ENCODE peak calls at places on chromosomes 4 and X, in nine cellular contexts. U is hepatocyte, V is fibroblast of lung, X is colonic mucosa, L is esophagus muscularis mucosa, A is cardiac muscle cell, F is A673, K is thoracic aorta, P is kidney epithelial cell. J is an unnamed sample. For H3K36me3, the result is how much of the 10 kb centered on the place peaks cover.

GRCh38 chr4:175671491-175671934 is 140.6 kb downstream of the GPM6A start:
- DNase-seq in P (no peak), U (peak), A (peak), X (no peak), F (peak), K (no peak), L (no peak), V (peak), J (no peak)

GRCh38 chrX:56797966-56798711 is 69.1 kb downstream of the NBDY start:
- DNase-seq in F (no peak), U (no peak), X (peak), K (no peak), V (peak), P (no peak), A (no peak), L (peak), J (peak)

GRCh38 chr4:151811403-151811802 is 50.6 kb upstream of the GATB start:
- DNase-seq in P (no peak), X (no peak), A (no peak), V (no peak), U (no peak), K (no peak), F (peak), L (no peak), J (no peak)

GRCh38 chrX:131725001-131725654 is 181.3 kb downstream of the OR13H1 start:
- DNase-seq in X (no peak), U (no peak), F (no peak), L (no peak), K (no peak), P (no peak), A (no peak), V (no peak), J (no peak)

GRCh38 chrX:111543212-111543762 is 31.8 kb downstream of the SERTM2 start:
- DNase-seq in K (no peak), F (no peak), V (no peak), L (no peak), U (no peak), X (no peak), A (peak), P (no peak), J (no peak)

GRCh38 chr4:2461246-2461960 is 7.5 kb upstream of the RNF4 start:
- DNase-seq in L (no peak), U (no peak), X (no peak), V (no peak), F (no peak), A (no peak), P (no peak), K (no peak), J (no peak)

GRCh38 chr4:136664988-136665387 is 867.3 kb downstream of the PCDH18 start:
- DNase-seq in L (no peak), K (no peak), U (no peak), A (no peak), V (peak), F (no peak), X (no peak), P (no peak), J (peak)

GRCh38 chrX:93868289-93868985 is 194.4 kb downstream of the FAM133A start:
- DNase-seq in V (no peak), X (no peak), K (no peak), A (no peak), U (no peak), L (no peak), P (no peak), F (no peak), J (no peak)

GRCh38 chr4:94488667-94489066 is 36.9 kb downstream of the PDLIM5 start:
- DNase-seq in U (no peak), A (no peak), V (peak), K (no peak), P (peak), X (no peak), F (no peak), L (no peak), J (peak)

GRCh38 chr4:1976416-1977352 is 32.1 kb downstream of the NELFA start:
- DNase-seq in F (no peak), L (no peak), A (no peak), U (no peak), V (no peak), X (no peak), K (no peak), P (no peak), J (no peak)

GRCh38 chr4:56261027-56261426 is 126.3 kb downstream of the AASDH start:
- DNase-seq in F (no peak), X (no peak), K (no peak), P (no peak), A (no peak), U (no peak), L (peak), V (no peak), J (no peak)

GRCh38 chr4:147085796-147086195 is 140.1 kb upstream of the TTC29 start:
- DNase-seq in A (no peak), P (no peak), L (no peak), X (no peak), F (no peak), U (no peak), V (no peak), K (no peak), J (no peak)

GRCh38 chr4:114400531-114400930 is 198.1 kb upstream of the UGT8 start:
- DNase-seq in A (no peak), F (no peak), K (no peak), P (peak), L (no peak), X (no peak), U (no peak), V (peak), J (peak)

GRCh38 chr4:150178161-150178560 is 99.9 kb downstream of the DCLK2 start:
- DNase-seq in P (no peak), K (no peak), V (peak), X (no peak), U (no peak), A (no peak), L (no peak), F (no peak), J (no peak)

DNA sequence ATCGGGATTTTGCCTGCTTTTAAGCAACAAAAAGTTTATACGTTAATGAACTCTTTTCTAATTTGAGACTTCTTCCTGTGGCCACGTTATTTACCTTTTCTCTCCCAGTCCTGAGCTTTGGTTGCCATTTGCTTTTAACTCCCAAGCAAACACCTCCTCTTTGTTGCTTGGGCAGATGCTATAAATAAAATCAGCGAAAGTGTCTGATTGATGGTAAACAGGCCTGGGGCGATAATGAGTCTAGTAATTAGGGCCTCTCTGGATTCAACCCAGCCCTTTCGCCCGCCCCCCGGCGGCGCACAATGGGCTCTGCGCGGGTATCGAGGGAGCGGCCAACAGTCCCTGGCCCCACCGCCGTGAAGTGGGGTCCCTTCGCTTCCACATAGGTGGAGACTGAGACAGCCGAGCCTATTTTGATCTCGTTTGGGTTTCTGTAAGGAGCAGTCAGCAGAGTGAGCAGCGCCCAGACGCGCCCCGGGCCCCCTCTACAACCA is 791 bp downstream of the CLGN start:
- DNase-seq in F (peak), U (peak), V (no peak), P (no peak), K (no peak), L (no peak), A (peak), X (no peak), J (no peak)
- TF ChIP-seq CTCF in F (peak), U (peak), V (peak), P (peak), K (no peak), L (no peak), A (no peak), X (no peak), J (no peak)

GRCh38 chrX:46573896-46574336 is 351 bp downstream of the CHST7 start:
- DNase-seq in U (peak), V (peak), X (peak), K (no peak), A (peak), P (no peak), L (no peak), F (peak), J (peak)

GRCh38 chrX:46575586-46575985 is 2.0 kb downstream of the CHST7 start:
- DNase-seq in P (no peak), A (no peak), V (no peak), L (no peak), F (no peak), U (no peak), K (no peak), X (no peak), J (no peak)

GRCh38 chrX:46574337-46574940 is 874 bp downstream of the CHST7 start:
- DNase-seq in P (no peak), L (no peak), V (peak), X (no peak), U (no peak), K (no peak), F (peak), A (no peak), J (no peak)

GRCh38 chrX:46575991-46576392 is 2.4 kb downstream of the CHST7 start:
- DNase-seq in K (no peak), L (no peak), X (peak), F (peak), U (no peak), A (no peak), P (no peak), V (peak), J (no peak)

GRCh38 chrX:46574941-46575381 is 1.4 kb downstream of the CHST7 start:
- DNase-seq in K (no peak), X (no peak), P (no peak), A (peak), L (no peak), V (peak), F (peak), U (peak), J (no peak)
- H3K4me3 ChIP-seq in K (peak), X (peak), P (peak), A (peak), L (peak), V (peak), F (peak), U (no peak), J (peak)

DNA sequence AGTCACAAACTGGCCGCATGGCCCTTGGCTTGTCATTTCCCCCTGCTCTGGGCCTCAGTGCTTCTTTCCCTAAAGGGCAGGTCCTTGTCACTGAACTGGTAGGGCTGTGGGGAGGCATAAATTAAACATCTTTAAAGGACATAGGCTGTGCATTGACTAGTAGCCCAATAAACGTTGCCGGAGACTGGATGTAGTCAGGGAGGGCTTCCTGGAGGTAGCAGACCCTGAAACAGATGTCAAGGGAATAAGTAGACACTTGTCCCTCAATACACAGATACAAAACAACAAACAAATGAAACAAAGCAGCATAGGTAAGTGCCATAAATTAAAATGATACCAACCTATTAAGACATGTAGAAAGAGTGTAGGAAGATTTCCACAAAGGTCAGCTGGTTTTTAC is 71.8 kb upstream of the PSAPL1 start:
- DNase-seq in A (no peak), P (no peak), K (no peak), U (no peak), F (no peak), X (no peak), L (no peak), V (no peak), J (no peak)
- H3K36me3 ChIP-seq in A (under half), P (under half), K (under half), U (under half), F (under half), X (under half), L (under half), V (under half), J (under half)

GRCh38 chr4:65242156-65242846 is 428.0 kb downstream of the EPHA5 start:
- DNase-seq in P (no peak), V (no peak), L (no peak), U (no peak), X (no peak), F (no peak), A (no peak), K (no peak), J (no peak)
- TF ChIP-seq CTCF in P (no peak), V (no peak), L (no peak), U (no peak), X (no peak), F (no peak), A (no peak), K (no peak), J (no peak)

GRCh38 chr4:81960968-81961367 is 412.8 kb downstream of the HNRNPD start:
- DNase-seq in V (no peak), U (no peak), P (no peak), L (peak), F (no peak), A (no peak), X (no peak), K (no peak), J (no peak)
- H3K4me3 ChIP-seq in V (no peak), U (no peak), P (no peak), L (no peak), F (no peak), A (no peak), X (no peak), K (no peak), J (no peak)

DNA sequence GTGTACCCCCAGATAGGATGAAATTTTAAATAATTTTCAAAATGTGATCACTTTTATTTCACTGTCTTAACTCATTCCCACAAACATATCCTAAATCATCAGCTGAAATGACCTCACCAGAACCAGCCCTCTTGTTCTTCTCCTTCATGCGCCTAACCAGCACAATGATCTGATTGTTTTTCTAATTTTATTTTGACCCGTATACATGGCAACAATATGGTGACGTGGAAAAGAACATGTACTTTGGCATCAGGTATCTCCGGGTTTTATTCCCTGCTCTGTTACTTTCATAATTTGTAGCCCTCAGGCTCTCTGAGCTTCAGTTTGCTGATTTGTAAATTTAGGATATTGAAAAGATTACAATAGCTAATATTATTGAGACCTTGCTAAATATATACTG is 562.4 kb upstream of the ZFP42 start:
- DNase-seq in U (no peak), F (no peak), K (no peak), L (no peak), P (no peak), A (no peak), V (no peak), X (no peak), J (no peak)
- H3K36me3 ChIP-seq in U (under half), F (under half), K (under half), L (under half), P (under half), A (under half), V (under half), X (under half), J (under half)

DNA sequence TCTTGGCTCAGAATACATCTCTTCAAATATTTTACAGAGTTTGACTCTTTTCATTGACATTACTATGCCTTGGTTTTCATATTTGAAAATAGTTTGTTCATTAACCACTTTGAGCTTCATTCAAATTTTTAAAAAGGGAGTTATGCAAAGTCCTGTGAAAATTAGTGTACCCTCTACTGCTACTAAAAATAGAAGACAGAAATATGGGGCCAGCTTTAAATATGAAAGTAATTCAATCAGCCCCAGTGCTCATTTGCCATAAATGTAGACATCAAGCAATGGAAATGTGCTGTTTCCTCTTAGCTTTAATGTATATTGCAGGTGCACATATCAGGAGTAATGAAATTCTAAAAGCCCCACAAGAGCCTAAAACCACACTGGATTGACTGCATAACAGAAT is 218.7 kb downstream of the SPATA18 start:
- DNase-seq in F (no peak), K (no peak), U (no peak), L (no peak), V (no peak), A (no peak), X (no peak), P (no peak), J (no peak)
- TF ChIP-seq CTCF in F (no peak), K (no peak), U (no peak), L (no peak), V (no peak), A (no peak), X (no peak), P (no peak), J (no peak)

J was measured in bronchial epithelial cell.